ENCODE peak calls at places on chromosomes 11 and 22, in five cellular contexts. One of them, this sample, is unnamed.

GRCh38 chr11:877565-877964 is 33.0 kb downstream of the CHID1 start:
- DNase-seq in activated CD4-positive, alpha-beta memory T cell treated with anti-CD3 and anti-CD28 coated beads, Interleukin-2, amount 10 ng/mL, durations not matched to agents 7 days and 5 days: peak
- DNase-seq in NCI-H1092: no peak
- DNase-seq in activated naive CD8-positive, alpha-beta T cell treated with anti-CD3 and anti-CD28 coated beads, Interleukin-2, amount 50 U/mL, for 24 hours: peak
- DNase-seq in activated CD4-positive, alpha-beta T cell treated with anti-CD3 and anti-CD28 coated beads for 36 hours: peak
- DNase-seq in this sample: no peak

GRCh38 chr22:22458387-22458786 is 50.2 kb downstream of the ZNF280B start:
- DNase-seq in activated naive CD8-positive, alpha-beta T cell treated with anti-CD3 and anti-CD28 coated beads, Interleukin-2, amount 50 U/mL, for 24 hours: no peak
- DNase-seq in NCI-H1092: no peak
- DNase-seq in activated CD4-positive, alpha-beta T cell treated with anti-CD3 and anti-CD28 coated beads for 36 hours: no peak
- DNase-seq in activated CD4-positive, alpha-beta memory T cell treated with anti-CD3 and anti-CD28 coated beads, Interleukin-2, amount 10 ng/mL, durations not matched to agents 7 days and 5 days: no peak
- DNase-seq in this sample: no peak

GRCh38 chr11:27218498-27219038 is 144.4 kb downstream of the CCDC34 start:
- DNase-seq in NCI-H1092: no peak
- DNase-seq in activated CD4-positive, alpha-beta memory T cell treated with anti-CD3 and anti-CD28 coated beads, Interleukin-2, amount 10 ng/mL, durations not matched to agents 7 days and 5 days: no peak
- DNase-seq in activated naive CD8-positive, alpha-beta T cell treated with anti-CD3 and anti-CD28 coated beads, Interleukin-2, amount 50 U/mL, for 24 hours: no peak
- DNase-seq in activated CD4-positive, alpha-beta T cell treated with anti-CD3 and anti-CD28 coated beads for 36 hours: no peak
- DNase-seq in this sample: no peak

GRCh38 chr22:32378703-32379272 is 21.1 kb downstream of the RFPL3 start:
- DNase-seq in activated naive CD8-positive, alpha-beta T cell treated with anti-CD3 and anti-CD28 coated beads, Interleukin-2, amount 50 U/mL, for 24 hours: peak
- DNase-seq in activated CD4-positive, alpha-beta T cell treated with anti-CD3 and anti-CD28 coated beads for 36 hours: peak
- DNase-seq in activated CD4-positive, alpha-beta memory T cell treated with anti-CD3 and anti-CD28 coated beads, Interleukin-2, amount 10 ng/mL, durations not matched to agents 7 days and 5 days: peak
- DNase-seq in NCI-H1092: no peak
- DNase-seq in this sample: peak

GRCh38 chr11:111427471-111427912 is 48.4 kb upstream of the POU2AF1 start:
- DNase-seq in activated CD4-positive, alpha-beta memory T cell treated with anti-CD3 and anti-CD28 coated beads, Interleukin-2, amount 10 ng/mL, durations not matched to agents 7 days and 5 days: no peak
- DNase-seq in activated naive CD8-positive, alpha-beta T cell treated with anti-CD3 and anti-CD28 coated beads, Interleukin-2, amount 50 U/mL, for 24 hours: no peak
- DNase-seq in activated CD4-positive, alpha-beta T cell treated with anti-CD3 and anti-CD28 coated beads for 36 hours: no peak
- DNase-seq in NCI-H1092: peak
- DNase-seq in this sample: no peak

GRCh38 chr11:19822531-19822930 is 109.9 kb downstream of the NAV2 start:
- DNase-seq in NCI-H1092: no peak
- DNase-seq in activated naive CD8-positive, alpha-beta T cell treated with anti-CD3 and anti-CD28 coated beads, Interleukin-2, amount 50 U/mL, for 24 hours: no peak
- DNase-seq in activated CD4-positive, alpha-beta T cell treated with anti-CD3 and anti-CD28 coated beads for 36 hours: no peak
- DNase-seq in activated CD4-positive, alpha-beta memory T cell treated with anti-CD3 and anti-CD28 coated beads, Interleukin-2, amount 10 ng/mL, durations not matched to agents 7 days and 5 days: no peak
- DNase-seq in this sample: no peak

GRCh38 chr22:38788016-38788415 is 5.9 kb downstream of the DNAL4 start:
- DNase-seq in activated naive CD8-positive, alpha-beta T cell treated with anti-CD3 and anti-CD28 coated beads, Interleukin-2, amount 50 U/mL, for 24 hours: no peak
- DNase-seq in activated CD4-positive, alpha-beta T cell treated with anti-CD3 and anti-CD28 coated beads for 36 hours: no peak
- DNase-seq in activated CD4-positive, alpha-beta memory T cell treated with anti-CD3 and anti-CD28 coated beads, Interleukin-2, amount 10 ng/mL, durations not matched to agents 7 days and 5 days: no peak
- DNase-seq in NCI-H1092: peak
- DNase-seq in this sample: peak

GRCh38 chr22:33831207-33831606 is 89.1 kb downstream of the LARGE1 start:
- DNase-seq in activated CD4-positive, alpha-beta T cell treated with anti-CD3 and anti-CD28 coated beads for 36 hours: no peak
- DNase-seq in activated CD4-positive, alpha-beta memory T cell treated with anti-CD3 and anti-CD28 coated beads, Interleukin-2, amount 10 ng/mL, durations not matched to agents 7 days and 5 days: no peak
- DNase-seq in activated naive CD8-positive, alpha-beta T cell treated with anti-CD3 and anti-CD28 coated beads, Interleukin-2, amount 50 U/mL, for 24 hours: no peak
- DNase-seq in NCI-H1092: no peak
- DNase-seq in this sample: no peak

GRCh38 chr11:3162410-3163240 is 2.5 kb downstream of the OSBPL5 start:
- DNase-seq in activated CD4-positive, alpha-beta T cell treated with anti-CD3 and anti-CD28 coated beads for 36 hours: no peak
- DNase-seq in activated naive CD8-positive, alpha-beta T cell treated with anti-CD3 and anti-CD28 coated beads, Interleukin-2, amount 50 U/mL, for 24 hours: no peak
- DNase-seq in NCI-H1092: no peak
- DNase-seq in activated CD4-positive, alpha-beta memory T cell treated with anti-CD3 and anti-CD28 coated beads, Interleukin-2, amount 10 ng/mL, durations not matched to agents 7 days and 5 days: no peak
- DNase-seq in this sample: no peak

GRCh38 chr11:108916935-108917334 is 252.1 kb downstream of the DDX10 start:
- DNase-seq in NCI-H1092: no peak
- DNase-seq in activated CD4-positive, alpha-beta T cell treated with anti-CD3 and anti-CD28 coated beads for 36 hours: no peak
- DNase-seq in activated CD4-positive, alpha-beta memory T cell treated with anti-CD3 and anti-CD28 coated beads, Interleukin-2, amount 10 ng/mL, durations not matched to agents 7 days and 5 days: no peak
- DNase-seq in activated naive CD8-positive, alpha-beta T cell treated with anti-CD3 and anti-CD28 coated beads, Interleukin-2, amount 50 U/mL, for 24 hours: no peak
- DNase-seq in this sample: no peak

GRCh38 chr11:57763568-57763967 is 2.0 kb downstream of the CTNND1 start:
- DNase-seq in activated CD4-positive, alpha-beta T cell treated with anti-CD3 and anti-CD28 coated beads for 36 hours: no peak
- DNase-seq in activated CD4-positive, alpha-beta memory T cell treated with anti-CD3 and anti-CD28 coated beads, Interleukin-2, amount 10 ng/mL, durations not matched to agents 7 days and 5 days: no peak
- DNase-seq in activated naive CD8-positive, alpha-beta T cell treated with anti-CD3 and anti-CD28 coated beads, Interleukin-2, amount 50 U/mL, for 24 hours: no peak
- DNase-seq in NCI-H1092: no peak
- DNase-seq in this sample: peak

GRCh38 chr11:11056316-11056715 is 198.5 kb upstream of the ZBED5 start:
- DNase-seq in activated naive CD8-positive, alpha-beta T cell treated with anti-CD3 and anti-CD28 coated beads, Interleukin-2, amount 50 U/mL, for 24 hours: no peak
- DNase-seq in NCI-H1092: no peak
- DNase-seq in activated CD4-positive, alpha-beta T cell treated with anti-CD3 and anti-CD28 coated beads for 36 hours: no peak
- DNase-seq in activated CD4-positive, alpha-beta memory T cell treated with anti-CD3 and anti-CD28 coated beads, Interleukin-2, amount 10 ng/mL, durations not matched to agents 7 days and 5 days: no peak
- DNase-seq in this sample: no peak

GRCh38 chr11:20203836-20204235 is 43.6 kb upstream of the DBX1 start:
- DNase-seq in activated naive CD8-positive, alpha-beta T cell treated with anti-CD3 and anti-CD28 coated beads, Interleukin-2, amount 50 U/mL, for 24 hours: no peak
- DNase-seq in activated CD4-positive, alpha-beta memory T cell treated with anti-CD3 and anti-CD28 coated beads, Interleukin-2, amount 10 ng/mL, durations not matched to agents 7 days and 5 days: no peak
- DNase-seq in NCI-H1092: no peak
- DNase-seq in activated CD4-positive, alpha-beta T cell treated with anti-CD3 and anti-CD28 coated beads for 36 hours: no peak
- DNase-seq in this sample: no peak

GRCh38 chr22:25080855-25081254 is 118.8 kb upstream of the CRYBB3 start:
- DNase-seq in NCI-H1092: no peak
- DNase-seq in activated naive CD8-positive, alpha-beta T cell treated with anti-CD3 and anti-CD28 coated beads, Interleukin-2, amount 50 U/mL, for 24 hours: no peak
- DNase-seq in activated CD4-positive, alpha-beta T cell treated with anti-CD3 and anti-CD28 coated beads for 36 hours: no peak
- DNase-seq in activated CD4-positive, alpha-beta memory T cell treated with anti-CD3 and anti-CD28 coated beads, Interleukin-2, amount 10 ng/mL, durations not matched to agents 7 days and 5 days: no peak
- DNase-seq in this sample: no peak

GRCh38 chr11:67616431-67617242 is 9.9 kb downstream of the NDUFV1 start:
- DNase-seq in activated CD4-positive, alpha-beta memory T cell treated with anti-CD3 and anti-CD28 coated beads, Interleukin-2, amount 10 ng/mL, durations not matched to agents 7 days and 5 days: no peak
- DNase-seq in activated naive CD8-positive, alpha-beta T cell treated with anti-CD3 and anti-CD28 coated beads, Interleukin-2, amount 50 U/mL, for 24 hours: no peak
- DNase-seq in NCI-H1092: no peak
- DNase-seq in activated CD4-positive, alpha-beta T cell treated with anti-CD3 and anti-CD28 coated beads for 36 hours: no peak
- DNase-seq in this sample: no peak

GRCh38 chr11:95279921-95280861 is 49.2 kb upstream of the SESN3 start:
- DNase-seq in activated CD4-positive, alpha-beta T cell treated with anti-CD3 and anti-CD28 coated beads for 36 hours: no peak
- DNase-seq in activated naive CD8-positive, alpha-beta T cell treated with anti-CD3 and anti-CD28 coated beads, Interleukin-2, amount 50 U/mL, for 24 hours: no peak
- DNase-seq in NCI-H1092: no peak
- DNase-seq in activated CD4-positive, alpha-beta memory T cell treated with anti-CD3 and anti-CD28 coated beads, Interleukin-2, amount 10 ng/mL, durations not matched to agents 7 days and 5 days: no peak
- DNase-seq in this sample: no peak

GRCh38 chr11:9887492-9887891 is 223.6 kb downstream of the SWAP70 start:
- DNase-seq in activated naive CD8-positive, alpha-beta T cell treated with anti-CD3 and anti-CD28 coated beads, Interleukin-2, amount 50 U/mL, for 24 hours: no peak
- DNase-seq in activated CD4-positive, alpha-beta T cell treated with anti-CD3 and anti-CD28 coated beads for 36 hours: no peak
- DNase-seq in activated CD4-positive, alpha-beta memory T cell treated with anti-CD3 and anti-CD28 coated beads, Interleukin-2, amount 10 ng/mL, durations not matched to agents 7 days and 5 days: no peak
- DNase-seq in NCI-H1092: no peak
- DNase-seq in this sample: no peak

GRCh38 chr11:86849679-86850078 is 49.3 kb downstream of the PRSS23 start:
- DNase-seq in activated CD4-positive, alpha-beta T cell treated with anti-CD3 and anti-CD28 coated beads for 36 hours: no peak
- DNase-seq in activated CD4-positive, alpha-beta memory T cell treated with anti-CD3 and anti-CD28 coated beads, Interleukin-2, amount 10 ng/mL, durations not matched to agents 7 days and 5 days: no peak
- DNase-seq in NCI-H1092: no peak
- DNase-seq in activated naive CD8-positive, alpha-beta T cell treated with anti-CD3 and anti-CD28 coated beads, Interleukin-2, amount 50 U/mL, for 24 hours: no peak
- DNase-seq in this sample: no peak

GRCh38 chr11:34830648-34831047 is 85.5 kb downstream of the APIP start:
- DNase-seq in activated CD4-positive, alpha-beta memory T cell treated with anti-CD3 and anti-CD28 coated beads, Interleukin-2, amount 10 ng/mL, durations not matched to agents 7 days and 5 days: no peak
- DNase-seq in activated naive CD8-positive, alpha-beta T cell treated with anti-CD3 and anti-CD28 coated beads, Interleukin-2, amount 50 U/mL, for 24 hours: no peak
- DNase-seq in NCI-H1092: no peak
- DNase-seq in activated CD4-positive, alpha-beta T cell treated with anti-CD3 and anti-CD28 coated beads for 36 hours: no peak
- DNase-seq in this sample: no peak

GRCh38 chr22:29758068-29758622 is 8.7 kb downstream of the ZMAT5 start:
- DNase-seq in activated naive CD8-positive, alpha-beta T cell treated with anti-CD3 and anti-CD28 coated beads, Interleukin-2, amount 50 U/mL, for 24 hours: no peak
- DNase-seq in activated CD4-positive, alpha-beta memory T cell treated with anti-CD3 and anti-CD28 coated beads, Interleukin-2, amount 10 ng/mL, durations not matched to agents 7 days and 5 days: no peak
- DNase-seq in NCI-H1092: no peak
- DNase-seq in activated CD4-positive, alpha-beta T cell treated with anti-CD3 and anti-CD28 coated beads for 36 hours: no peak
- DNase-seq in this sample: no peak

GRCh38 chr22:33467067-33467466 is 408.9 kb upstream of the SYN3 start:
- DNase-seq in NCI-H1092: no peak
- DNase-seq in activated naive CD8-positive, alpha-beta T cell treated with anti-CD3 and anti-CD28 coated beads, Interleukin-2, amount 50 U/mL, for 24 hours: no peak
- DNase-seq in activated CD4-positive, alpha-beta memory T cell treated with anti-CD3 and anti-CD28 coated beads, Interleukin-2, amount 10 ng/mL, durations not matched to agents 7 days and 5 days: no peak
- DNase-seq in activated CD4-positive, alpha-beta T cell treated with anti-CD3 and anti-CD28 coated beads for 36 hours: no peak
- DNase-seq in this sample: no peak

GRCh38 chr11:44633641-44634040 is 68.2 kb downstream of the CD82 start:
- DNase-seq in activated CD4-positive, alpha-beta memory T cell treated with anti-CD3 and anti-CD28 coated beads, Interleukin-2, amount 10 ng/mL, durations not matched to agents 7 days and 5 days: peak
- DNase-seq in NCI-H1092: no peak
- DNase-seq in activated naive CD8-positive, alpha-beta T cell treated with anti-CD3 and anti-CD28 coated beads, Interleukin-2, amount 50 U/mL, for 24 hours: no peak
- DNase-seq in activated CD4-positive, alpha-beta T cell treated with anti-CD3 and anti-CD28 coated beads for 36 hours: no peak
- DNase-seq in this sample: no peak

GRCh38 chr11:47154738-47155570 is 21.7 kb downstream of the ARFGAP2 start:
- DNase-seq in activated CD4-positive, alpha-beta memory T cell treated with anti-CD3 and anti-CD28 coated beads, Interleukin-2, amount 10 ng/mL, durations not matched to agents 7 days and 5 days: peak
- DNase-seq in activated naive CD8-positive, alpha-beta T cell treated with anti-CD3 and anti-CD28 coated beads, Interleukin-2, amount 50 U/mL, for 24 hours: peak
- DNase-seq in NCI-H1092: no peak
- DNase-seq in activated CD4-positive, alpha-beta T cell treated with anti-CD3 and anti-CD28 coated beads for 36 hours: no peak
- DNase-seq in this sample: no peak

GRCh38 chr11:104534268-104534667 is 364.0 kb downstream of the CASP12 start:
- DNase-seq in NCI-H1092: no peak
- DNase-seq in activated CD4-positive, alpha-beta T cell treated with anti-CD3 and anti-CD28 coated beads for 36 hours: no peak
- DNase-seq in activated naive CD8-positive, alpha-beta T cell treated with anti-CD3 and anti-CD28 coated beads, Interleukin-2, amount 50 U/mL, for 24 hours: no peak
- DNase-seq in activated CD4-positive, alpha-beta memory T cell treated with anti-CD3 and anti-CD28 coated beads, Interleukin-2, amount 10 ng/mL, durations not matched to agents 7 days and 5 days: no peak
- DNase-seq in this sample: peak

GRCh38 chr22:50572965-50573364 is 5.3 kb downstream of the CPT1B start:
- DNase-seq in activated naive CD8-positive, alpha-beta T cell treated with anti-CD3 and anti-CD28 coated beads, Interleukin-2, amount 50 U/mL, for 24 hours: no peak
- DNase-seq in activated CD4-positive, alpha-beta memory T cell treated with anti-CD3 and anti-CD28 coated beads, Interleukin-2, amount 10 ng/mL, durations not matched to agents 7 days and 5 days: no peak
- DNase-seq in activated CD4-positive, alpha-beta T cell treated with anti-CD3 and anti-CD28 coated beads for 36 hours: no peak
- DNase-seq in NCI-H1092: no peak
- DNase-seq in this sample: no peak

GRCh38 chr11:28756977-28757376 is 648.8 kb downstream of the METTL15 start:
- DNase-seq in activated CD4-positive, alpha-beta T cell treated with anti-CD3 and anti-CD28 coated beads for 36 hours: no peak
- DNase-seq in activated CD4-positive, alpha-beta memory T cell treated with anti-CD3 and anti-CD28 coated beads, Interleukin-2, amount 10 ng/mL, durations not matched to agents 7 days and 5 days: no peak
- DNase-seq in activated naive CD8-positive, alpha-beta T cell treated with anti-CD3 and anti-CD28 coated beads, Interleukin-2, amount 50 U/mL, for 24 hours: no peak
- DNase-seq in NCI-H1092: no peak
- DNase-seq in this sample: peak